ENCODE peak calls at places on chromosomes 11 and 22, in ten cellular contexts. L is mucosa of descending colon, S is A549, Q is chondrocyte, N is brain microvascular endothelial cell, X is upper lobe of right lung, A is fibroblast of the aortic adventitia, C is IMR-90, R is GM20000, D is testis. H is an unnamed sample.
A peak's percentile ranks its signal among the peaks of the same experiment; 100 is the strongest.

GRCh38 chr11:116294630-116295029 is 478.2 kb downstream of the BUD13 start:
- DNase-seq in L (no peak), S (peak; percentile 10), Q (no peak), N (peak; percentile 20), X (no peak), A (no peak), C (peak; percentile 32), R (no peak), D (no peak), H (no peak)

GRCh38 chr22:36644333-36644757 is 59.2 kb downstream of the CACNG2 start:
- DNase-seq in L (peak; percentile 55), S (peak; percentile 69), Q (no peak), N (peak; percentile 91), X (no peak), A (peak; percentile 97), C (peak; percentile 92), R (peak; percentile 34), D (peak; percentile 33), H (peak; percentile 62)

GRCh38 chr11:82521427-82521826 is 212.2 kb downstream of the FAM181B start:
- DNase-seq in L (peak; percentile 20), S (no peak), Q (no peak), N (no peak), X (no peak), A (no peak), C (no peak), R (no peak), D (peak; percentile 33), H (no peak)

GRCh38 chr11:10208045-10208674 is 85.9 kb downstream of the SBF2 start:
- DNase-seq in L (no peak), S (peak; percentile 58), Q (no peak), N (no peak), X (no peak), A (peak; percentile 73), C (peak; percentile 64), R (peak; percentile 42), D (no peak), H (no peak)

GRCh38 chr11:72786305-72787261 is 7.3 kb downstream of the STARD10 start:
- DNase-seq in L (peak; percentile 83), S (no peak), Q (no peak), N (no peak), X (peak; percentile 82), A (no peak), C (no peak), R (no peak), D (no peak), H (no peak)

GRCh38 chr22:36510384-36510783 is 3.5 kb upstream of the FOXRED2 start:
- DNase-seq in L (no peak), S (no peak), Q (no peak), N (no peak), X (no peak), A (no peak), C (no peak), R (no peak), D (no peak), H (no peak)

GRCh38 chr11:20050551-20051333 is 109.5 kb downstream of the DBX1 start:
- DNase-seq in L (no peak), S (no peak), Q (no peak), N (no peak), X (no peak), A (peak; percentile 60), C (no peak), R (no peak), D (no peak), H (no peak)

GRCh38 chr11:45652781-45653180 is 12.6 kb downstream of the CHST1 start:
- DNase-seq in L (no peak), S (no peak), Q (no peak), N (no peak), X (peak; percentile 26), A (peak; percentile 75), C (peak; percentile 52), R (no peak), D (no peak), H (no peak)

GRCh38 chr11:11211888-11212287 is 141.2 kb downstream of the CSNK2A3 start:
- DNase-seq in L (no peak), S (no peak), Q (no peak), N (no peak), X (no peak), A (no peak), C (no peak), R (no peak), D (no peak), H (no peak)

GRCh38 chr11:88480217-88480616 is 142.7 kb upstream of the CTSC start:
- DNase-seq in L (no peak), S (no peak), Q (no peak), N (peak; percentile 83), X (no peak), A (peak; percentile 97), C (peak; percentile 86), R (no peak), D (peak; percentile 31), H (no peak)

GRCh38 chr11:19861171-19861570 is 148.5 kb downstream of the NAV2 start:
- DNase-seq in L (no peak), S (no peak), Q (no peak), N (peak; percentile 32), X (no peak), A (peak; percentile 20), C (no peak), R (no peak), D (no peak), H (no peak)

GRCh38 chr22:49724893-49725489 is 102.7 kb downstream of the BRD1 start:
- DNase-seq in L (peak; percentile 55), S (peak; percentile 49), Q (peak; percentile 83), N (peak; percentile 34), X (peak; percentile 79), A (no peak), C (peak; percentile 20), R (peak; percentile 91), D (peak; percentile 79), H (peak; percentile 80)
- TF ChIP-seq CTCF in L (peak; percentile 44), S (peak; percentile 44), Q (peak; percentile 81), N (peak; percentile 66), X (peak; percentile 65), A (peak; percentile 28), C (peak; percentile 49), R (peak; percentile 65), D (peak; percentile 66), H (peak; percentile 55)

GRCh38 chr11:68158580-68158979 is 37.4 kb upstream of the CHKA start:
- DNase-seq in L (no peak), S (no peak), Q (no peak), N (no peak), X (no peak), A (no peak), C (no peak), R (no peak), D (no peak), H (no peak)
- TF ChIP-seq CTCF in L (no peak), S (no peak), Q (no peak), N (no peak), X (no peak), A (no peak), C (no peak), R (no peak), D (no peak), H (no peak)

DNA sequence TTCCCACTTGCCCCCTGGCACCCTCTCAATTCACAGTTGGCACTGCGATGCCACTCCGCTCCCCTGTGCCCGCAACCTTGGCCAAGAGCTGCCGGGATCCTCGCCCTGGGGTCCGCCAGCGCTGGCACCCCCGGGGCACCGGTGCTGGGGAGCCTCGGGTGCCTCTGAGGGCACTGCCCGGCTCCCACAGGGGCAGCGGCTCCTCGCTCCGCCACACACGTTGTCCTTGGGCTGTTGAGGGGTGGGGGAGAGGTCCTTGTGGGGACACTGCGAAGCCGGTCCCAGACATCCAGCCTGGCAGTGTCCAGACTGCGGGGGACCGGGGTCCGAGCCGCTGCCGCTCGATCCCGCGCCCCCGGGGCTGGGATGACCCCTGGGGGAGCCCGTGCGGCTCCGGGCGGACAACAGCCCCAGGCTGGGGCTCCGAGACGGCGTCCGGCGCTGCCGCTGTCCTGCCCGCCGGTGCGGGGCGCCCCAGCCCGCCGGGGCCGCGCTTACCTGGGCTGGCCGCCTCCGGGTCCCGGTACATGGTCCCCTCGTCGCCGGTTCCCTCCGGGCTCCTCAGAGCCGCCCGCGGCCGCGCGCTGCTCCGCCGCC is 486 bp downstream of the SYT7 start:
- DNase-seq in L (no peak), S (no peak), Q (no peak), N (no peak), X (no peak), A (no peak), C (no peak), R (peak; percentile 62), D (no peak), H (no peak)
- TF ChIP-seq CTCF in L (no peak), S (no peak), Q (no peak), N (no peak), X (peak; percentile 22), A (no peak), C (no peak), R (no peak), D (no peak), H (peak; percentile 7)

GRCh38 chr11:85809881-85810280 is 1.1 kb downstream of the SYTL2 start:
- DNase-seq in L (peak; percentile 46), S (peak; percentile 32), Q (no peak), N (peak; percentile 36), X (no peak), A (no peak), C (no peak), R (peak; percentile 27), D (no peak), H (no peak)
- TF ChIP-seq CTCF in L (no peak), S (peak; percentile 42), Q (peak; percentile 57), N (peak; percentile 70), X (peak; percentile 17), A (no peak), C (no peak), R (no peak), D (no peak), H (no peak)

GRCh38 chr11:95586155-95586554 is 203.4 kb downstream of the FAM76B start:
- DNase-seq in L (no peak), S (no peak), Q (no peak), N (no peak), X (no peak), A (no peak), C (no peak), R (no peak), D (no peak), H (no peak)
- TF ChIP-seq CTCF in L (no peak), S (no peak), Q (no peak), N (no peak), X (no peak), A (no peak), C (no peak), R (no peak), D (no peak), H (no peak)

DNA sequence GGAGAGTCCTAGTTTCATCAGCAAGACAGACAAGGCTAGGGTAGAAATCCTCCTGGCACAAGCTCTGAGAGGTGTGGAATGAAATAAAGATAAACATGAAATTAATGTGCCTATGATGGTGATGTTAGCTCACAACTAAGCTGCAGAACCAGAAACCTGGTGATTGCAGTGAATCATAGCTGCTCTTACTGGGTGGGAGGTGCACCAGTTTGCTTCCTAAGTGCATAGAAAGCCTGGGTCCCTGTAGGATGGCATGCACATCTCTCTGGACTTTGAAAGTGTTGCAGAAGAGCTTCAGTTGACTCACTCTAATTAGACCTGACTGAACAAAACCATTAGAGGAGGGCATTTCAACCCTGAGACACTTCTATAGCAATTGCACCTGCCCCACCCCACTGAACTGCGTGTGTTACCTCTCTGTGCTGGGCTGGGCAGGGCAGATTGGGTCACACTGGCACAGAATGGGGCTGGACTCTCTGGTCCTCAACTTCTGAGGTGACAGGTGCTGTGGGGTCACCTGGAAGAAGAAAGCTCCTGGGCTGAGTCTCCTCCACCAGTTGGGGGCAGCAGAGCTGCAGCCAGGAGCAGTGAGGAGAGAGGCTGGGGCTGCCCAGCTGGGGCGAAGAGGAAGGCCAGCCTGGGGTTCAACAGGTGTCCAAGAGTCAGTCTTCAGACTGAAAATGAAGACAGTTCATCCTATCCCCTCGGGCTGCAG is 57.9 kb downstream of the GGTLC2 start:
- DNase-seq in L (peak; percentile 45), S (no peak), Q (no peak), N (no peak), X (no peak), A (no peak), C (no peak), R (no peak), D (peak; percentile 24), H (no peak)
- TF ChIP-seq CTCF in L (peak; percentile 10), S (peak; percentile 20), Q (peak; percentile 23), N (peak; percentile 29), X (peak; percentile 19), A (peak; percentile 30), C (no peak), R (peak; percentile 63), D (no peak), H (no peak)